ENCODE peak calls at places on chromosome 7, in eight cellular contexts. One of them, this sample, is unnamed.

GRCh38 chr7:34463830-34464229 is 194.2 kb upstream of the NPSR1 start:
- DNase-seq in adrenal gland: no peak
- DNase-seq in hepatocyte: peak; percentile 32
- DNase-seq in heart left ventricle: no peak
- DNase-seq in heart right ventricle: no peak
- DNase-seq in AG04450: no peak
- DNase-seq in GM23338: peak; percentile 15
- DNase-seq in GM12865: no peak
- DNase-seq in this sample: no peak

GRCh38 chr7:82598958-82599357 is 155.4 kb upstream of the CACNA2D1 start:
- DNase-seq in heart left ventricle: no peak
- DNase-seq in GM23338: no peak
- DNase-seq in hepatocyte: no peak
- DNase-seq in adrenal gland: no peak
- DNase-seq in GM12865: no peak
- DNase-seq in heart right ventricle: no peak
- DNase-seq in AG04450: peak; percentile 29
- DNase-seq in this sample: peak; percentile 57

GRCh38 chr7:28028471-28028870 is 152.1 kb downstream of the JAZF1 start:
- DNase-seq in AG04450: no peak
- DNase-seq in heart left ventricle: no peak
- DNase-seq in heart right ventricle: no peak
- DNase-seq in GM12865: no peak
- DNase-seq in adrenal gland: no peak
- DNase-seq in GM23338: no peak
- DNase-seq in hepatocyte: no peak
- DNase-seq in this sample: no peak

GRCh38 chr7:139660317-139661042 is 117.3 kb downstream of the HIPK2 start:
- DNase-seq in hepatocyte: peak; percentile 46
- DNase-seq in GM23338: peak; percentile 54
- DNase-seq in heart right ventricle: no peak
- DNase-seq in adrenal gland: no peak
- DNase-seq in heart left ventricle: no peak
- DNase-seq in AG04450: no peak
- DNase-seq in GM12865: no peak
- DNase-seq in this sample: no peak

GRCh38 chr7:132720835-132721234 is 144.6 kb upstream of the PLXNA4 start:
- DNase-seq in heart left ventricle: no peak
- DNase-seq in GM23338: no peak
- DNase-seq in AG04450: no peak
- DNase-seq in adrenal gland: no peak
- DNase-seq in GM12865: no peak
- DNase-seq in hepatocyte: no peak
- DNase-seq in heart right ventricle: no peak
- DNase-seq in this sample: no peak

GRCh38 chr7:78139335-78139734 is 340.8 kb downstream of the PHTF2 start:
- DNase-seq in GM23338: no peak
- DNase-seq in AG04450: no peak
- DNase-seq in adrenal gland: peak; percentile 42
- DNase-seq in GM12865: no peak
- DNase-seq in heart right ventricle: no peak
- DNase-seq in hepatocyte: no peak
- DNase-seq in heart left ventricle: no peak
- DNase-seq in this sample: peak; percentile 31

GRCh38 chr7:22853674-22854157 is 31.1 kb upstream of the TOMM7 start:
- DNase-seq in GM12865: peak; percentile 80
- DNase-seq in heart right ventricle: no peak
- DNase-seq in hepatocyte: no peak
- DNase-seq in adrenal gland: no peak
- DNase-seq in heart left ventricle: no peak
- DNase-seq in AG04450: no peak
- DNase-seq in GM23338: peak; percentile 70
- DNase-seq in this sample: peak; percentile 19

GRCh38 chr7:34844936-34845665 is 187.1 kb downstream of the NPSR1 start:
- DNase-seq in hepatocyte: no peak
- DNase-seq in GM23338: peak; percentile 4
- DNase-seq in GM12865: no peak
- DNase-seq in AG04450: no peak
- DNase-seq in heart right ventricle: no peak
- DNase-seq in heart left ventricle: no peak
- DNase-seq in adrenal gland: no peak
- DNase-seq in this sample: no peak

GRCh38 chr7:132183822-132184380 is 392.4 kb downstream of the PLXNA4 start:
- DNase-seq in GM23338: peak; percentile 43
- DNase-seq in heart left ventricle: no peak
- DNase-seq in adrenal gland: no peak
- DNase-seq in AG04450: no peak
- DNase-seq in hepatocyte: no peak
- DNase-seq in heart right ventricle: no peak
- DNase-seq in GM12865: no peak
- DNase-seq in this sample: no peak

GRCh38 chr7:30789334-30789711 is 18.1 kb downstream of the MINDY4 start:
- DNase-seq in heart left ventricle: no peak
- DNase-seq in adrenal gland: no peak
- DNase-seq in heart right ventricle: no peak
- DNase-seq in GM12865: no peak
- DNase-seq in GM23338: no peak
- DNase-seq in AG04450: no peak
- DNase-seq in hepatocyte: no peak
- DNase-seq in this sample: peak; percentile 79

GRCh38 chr7:134421998-134422397 is 36.9 kb downstream of the AKR1B1 start:
- DNase-seq in adrenal gland: no peak
- DNase-seq in GM23338: no peak
- DNase-seq in heart right ventricle: no peak
- DNase-seq in heart left ventricle: no peak
- DNase-seq in hepatocyte: no peak
- DNase-seq in AG04450: no peak
- DNase-seq in GM12865: no peak
- DNase-seq in this sample: peak; percentile 30

GRCh38 chr7:73442903-73443542 is 9.4 kb downstream of the FZD9 start:
- DNase-seq in heart right ventricle: no peak
- DNase-seq in GM23338: peak; percentile 27
- DNase-seq in heart left ventricle: no peak
- DNase-seq in GM12865: no peak
- DNase-seq in adrenal gland: no peak
- DNase-seq in hepatocyte: no peak
- DNase-seq in AG04450: no peak
- DNase-seq in this sample: no peak

GRCh38 chr7:41538810-41539724 is 163.8 kb downstream of the INHBA start:
- DNase-seq in AG04450: no peak
- DNase-seq in GM23338: peak; percentile 64
- DNase-seq in heart right ventricle: no peak
- DNase-seq in heart left ventricle: no peak
- DNase-seq in GM12865: no peak
- DNase-seq in hepatocyte: no peak
- DNase-seq in adrenal gland: no peak
- DNase-seq in this sample: peak; percentile 65

GRCh38 chr7:35519971-35520809 is 174.7 kb downstream of the HERPUD2 start:
- DNase-seq in GM23338: peak; percentile 87
- DNase-seq in AG04450: peak; percentile 13
- DNase-seq in GM12865: peak; percentile 75
- DNase-seq in heart right ventricle: peak; percentile 86
- DNase-seq in heart left ventricle: peak; percentile 85
- DNase-seq in adrenal gland: peak; percentile 44
- DNase-seq in hepatocyte: peak; percentile 90
- DNase-seq in this sample: peak; percentile 80

GRCh38 chr7:4277936-4278335 is 404.2 kb upstream of the FOXK1 start:
- DNase-seq in GM23338: no peak
- DNase-seq in heart right ventricle: no peak
- DNase-seq in AG04450: no peak
- DNase-seq in adrenal gland: no peak
- DNase-seq in heart left ventricle: peak; percentile 2
- DNase-seq in hepatocyte: no peak
- DNase-seq in GM12865: no peak
- DNase-seq in this sample: no peak

DNA sequence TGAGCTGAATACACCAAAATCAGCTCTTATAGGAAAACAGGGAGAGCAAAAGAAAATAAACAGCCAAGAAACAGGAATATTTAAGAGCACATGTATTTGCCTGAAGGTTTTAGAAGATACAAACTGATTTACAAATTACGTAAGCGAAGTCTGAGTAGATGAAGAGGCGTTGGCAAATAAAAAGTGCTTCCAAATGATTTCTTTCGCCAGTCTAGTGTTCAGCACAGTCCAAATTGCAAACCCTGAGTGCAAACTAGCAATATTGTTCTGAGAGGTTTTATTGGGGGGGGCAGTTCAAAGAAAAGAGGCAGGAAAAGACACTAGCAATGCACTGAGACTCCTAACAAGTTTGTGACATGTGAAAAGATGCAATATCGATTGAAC is 8.1 kb downstream of the PRKAG2 start:
- DNase-seq in AG04450: no peak
- DNase-seq in GM12865: no peak
- DNase-seq in adrenal gland: no peak
- DNase-seq in heart right ventricle: no peak
- DNase-seq in heart left ventricle: no peak
- DNase-seq in GM23338: no peak
- DNase-seq in hepatocyte: no peak
- DNase-seq in this sample: peak; percentile 10
- H3K4me3 ChIP-seq in AG04450: no peak overlapping the region
- H3K4me3 ChIP-seq in GM12865: no peak overlapping the region
- H3K4me3 ChIP-seq in adrenal gland: no peak overlapping the region
- H3K4me3 ChIP-seq in heart right ventricle: no peak overlapping the region
- H3K4me3 ChIP-seq in heart left ventricle: peak overlapping the region; percentile 22
- H3K4me3 ChIP-seq in GM23338: no peak overlapping the region
- H3K4me3 ChIP-seq in hepatocyte: no peak overlapping the region
- H3K4me3 ChIP-seq in this sample: no peak overlapping the region

GRCh38 chr7:94578615-94579014 is 69.0 kb downstream of the CASD1 start:
- DNase-seq in GM12865: no peak
- DNase-seq in AG04450: no peak
- DNase-seq in adrenal gland: no peak
- DNase-seq in GM23338: no peak
- DNase-seq in hepatocyte: no peak
- DNase-seq in heart right ventricle: no peak
- DNase-seq in heart left ventricle: no peak
- DNase-seq in this sample: no peak

GRCh38 chr7:94584113-94584512 is 71.8 kb downstream of the SGCE start:
- DNase-seq in AG04450: no peak
- DNase-seq in hepatocyte: no peak
- DNase-seq in heart left ventricle: no peak
- DNase-seq in heart right ventricle: peak; percentile 14
- DNase-seq in adrenal gland: peak; percentile 27
- DNase-seq in GM12865: no peak
- DNase-seq in GM23338: no peak
- DNase-seq in this sample: peak; percentile 71

GRCh38 chr7:94576316-94576715 is 66.7 kb downstream of the CASD1 start:
- DNase-seq in heart left ventricle: no peak
- DNase-seq in hepatocyte: no peak
- DNase-seq in GM12865: no peak
- DNase-seq in AG04450: no peak
- DNase-seq in adrenal gland: no peak
- DNase-seq in heart right ventricle: no peak
- DNase-seq in GM23338: no peak
- DNase-seq in this sample: no peak

GRCh38 chr7:94577357-94577756 is 67.7 kb downstream of the CASD1 start:
- DNase-seq in adrenal gland: no peak
- DNase-seq in GM23338: no peak
- DNase-seq in AG04450: no peak
- DNase-seq in GM12865: no peak
- DNase-seq in hepatocyte: no peak
- DNase-seq in heart left ventricle: no peak
- DNase-seq in heart right ventricle: no peak
- DNase-seq in this sample: no peak

DNA sequence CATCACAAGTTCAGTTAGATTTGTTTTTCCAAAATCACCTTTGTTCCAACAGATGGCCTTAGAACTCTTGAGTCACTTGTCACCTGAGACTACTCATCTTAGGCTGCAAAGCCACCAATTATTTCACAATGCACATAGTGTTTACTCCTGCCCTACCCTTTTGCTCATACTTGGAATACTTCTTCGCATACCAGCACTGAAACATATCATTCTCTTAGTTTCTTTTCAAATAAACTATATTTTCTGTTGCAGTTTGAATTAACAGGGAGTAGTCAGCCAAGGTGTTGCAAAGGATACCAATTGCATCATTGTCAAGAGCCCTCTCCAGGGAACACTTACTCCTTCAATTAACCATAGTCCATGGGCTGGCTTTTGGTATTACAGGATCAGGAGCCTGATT is 71.0 kb downstream of the CASD1 start:
- DNase-seq in adrenal gland: no peak
- DNase-seq in GM23338: no peak
- DNase-seq in heart right ventricle: no peak
- DNase-seq in AG04450: peak; percentile 10
- DNase-seq in hepatocyte: peak; percentile 60
- DNase-seq in heart left ventricle: no peak
- DNase-seq in GM12865: no peak
- DNase-seq in this sample: peak; percentile 14
- TF ChIP-seq CTCF in adrenal gland: no peak
- TF ChIP-seq CTCF in GM23338: no peak
- TF ChIP-seq CTCF in heart right ventricle: no peak
- TF ChIP-seq CTCF in AG04450: no peak
- TF ChIP-seq CTCF in hepatocyte: no peak
- TF ChIP-seq CTCF in heart left ventricle: no peak
- TF ChIP-seq CTCF in GM12865: no peak
- TF ChIP-seq CTCF in this sample: no peak

GRCh38 chr7:128431754-128432153 is 22.0 kb upstream of the IMPDH1 start:
- DNase-seq in hepatocyte: no peak
- DNase-seq in AG04450: no peak
- DNase-seq in adrenal gland: no peak
- DNase-seq in heart left ventricle: no peak
- DNase-seq in GM12865: no peak
- DNase-seq in GM23338: no peak
- DNase-seq in heart right ventricle: no peak
- DNase-seq in this sample: no peak

GRCh38 chr7:128434413-128435310 is 21.0 kb upstream of the HILPDA start:
- DNase-seq in hepatocyte: no peak
- DNase-seq in GM23338: no peak
- DNase-seq in GM12865: no peak
- DNase-seq in AG04450: no peak
- DNase-seq in adrenal gland: no peak
- DNase-seq in heart left ventricle: no peak
- DNase-seq in heart right ventricle: no peak
- DNase-seq in this sample: no peak

GRCh38 chr7:128430207-128430606 is 20.4 kb upstream of the IMPDH1 start:
- DNase-seq in heart right ventricle: no peak
- DNase-seq in hepatocyte: no peak
- DNase-seq in heart left ventricle: no peak
- DNase-seq in AG04450: no peak
- DNase-seq in GM23338: no peak
- DNase-seq in adrenal gland: no peak
- DNase-seq in GM12865: no peak
- DNase-seq in this sample: no peak

GRCh38 chr7:128427289-128427891 is 17.6 kb upstream of the IMPDH1 start:
- DNase-seq in heart right ventricle: no peak
- DNase-seq in GM23338: peak; percentile 88
- DNase-seq in adrenal gland: no peak
- DNase-seq in GM12865: peak; percentile 65
- DNase-seq in AG04450: no peak
- DNase-seq in heart left ventricle: no peak
- DNase-seq in hepatocyte: peak; percentile 79
- DNase-seq in this sample: peak; percentile 78

GRCh38 chr7:128431221-128431620 is 21.4 kb upstream of the IMPDH1 start:
- DNase-seq in hepatocyte: no peak
- DNase-seq in GM23338: peak; percentile 50
- DNase-seq in AG04450: no peak
- DNase-seq in heart left ventricle: no peak
- DNase-seq in adrenal gland: no peak
- DNase-seq in heart right ventricle: no peak
- DNase-seq in GM12865: no peak
- DNase-seq in this sample: no peak
- H3K4me3 ChIP-seq in hepatocyte: no peak overlapping the region
- H3K4me3 ChIP-seq in GM23338: no peak overlapping the region
- H3K4me3 ChIP-seq in AG04450: no peak overlapping the region
- H3K4me3 ChIP-seq in heart left ventricle: no peak overlapping the region
- H3K4me3 ChIP-seq in adrenal gland: no peak overlapping the region
- H3K4me3 ChIP-seq in heart right ventricle: no peak overlapping the region
- H3K4me3 ChIP-seq in GM12865: no peak overlapping the region
- H3K4me3 ChIP-seq in this sample: no peak overlapping the region

GRCh38 chr7:89761173-89761572 is 393.1 kb upstream of the STEAP1 start:
- DNase-seq in hepatocyte: no peak
- DNase-seq in heart right ventricle: no peak
- DNase-seq in heart left ventricle: no peak
- DNase-seq in GM23338: no peak
- DNase-seq in AG04450: no peak
- DNase-seq in adrenal gland: no peak
- DNase-seq in GM12865: no peak
- DNase-seq in this sample: no peak
- TF ChIP-seq CTCF in hepatocyte: no peak
- TF ChIP-seq CTCF in heart right ventricle: no peak
- TF ChIP-seq CTCF in heart left ventricle: no peak
- TF ChIP-seq CTCF in GM23338: no peak
- TF ChIP-seq CTCF in AG04450: no peak
- TF ChIP-seq CTCF in adrenal gland: no peak
- TF ChIP-seq CTCF in GM12865: no peak
- TF ChIP-seq CTCF in this sample: no peak